ENCODE peak calls at places on chromosomes 3 and 15, in seven cellular contexts. R, Z, L, C, N, M and K are unnamed samples.

GRCh38 chr3:161371441-161372320 is at the start of gene SPTSSB:
- DNase-seq in L (peak; percentile 59), Z (no peak), C (peak; percentile 10), R (peak; percentile 50), N (peak; percentile 28), M (peak; percentile 64), K (no peak)

GRCh38 chr15:39979606-39980005 is 45.7 kb downstream of the EIF2AK4 start:
- DNase-seq in M (no peak), N (no peak), C (no peak), Z (no peak), L (no peak), R (no peak), K (no peak)

GRCh38 chr3:86785381-86785780 is 205.6 kb downstream of the VGLL3 start:
- DNase-seq in N (no peak), C (peak; percentile 36), R (no peak), M (no peak), Z (no peak), L (no peak), K (no peak)

GRCh38 chr15:72063186-72063585 is 54.8 kb downstream of the MYO9A start:
- DNase-seq in C (no peak), L (no peak), Z (no peak), M (no peak), N (no peak), R (no peak), K (no peak)

GRCh38 chr3:15277861-15278260 is 54.5 kb downstream of the SH3BP5 start:
- DNase-seq in L (no peak), Z (no peak), R (no peak), C (no peak), N (no peak), M (no peak), K (no peak)

GRCh38 chr3:27756877-27757276 is 34.8 kb upstream of the EOMES start:
- DNase-seq in C (no peak), R (no peak), M (no peak), Z (no peak), L (no peak), N (no peak), K (no peak)

GRCh38 chr3:160667452-160667851 is 9.5 kb upstream of the ARL14 start:
- DNase-seq in N (peak; percentile 40), Z (peak; percentile 18), L (no peak), M (no peak), C (no peak), R (no peak), K (no peak)

GRCh38 chr15:43187544-43188155 is 2.4 kb downstream of the CCNDBP1 start:
- DNase-seq in R (no peak), L (peak; percentile 45), C (peak; percentile 38), Z (no peak), N (no peak), M (peak; percentile 40), K (no peak)

GRCh38 chr15:90389513-90389912 is 1.5 kb downstream of the IQGAP1 start:
- DNase-seq in R (no peak), Z (no peak), N (no peak), L (no peak), C (no peak), M (no peak), K (no peak)